ENCODE peak calls at places on chromosomes 4 and X, in ten cellular contexts. K is NCI-H510A; P is astrocyte of the hippocampus; W is Panc1; T is GM06990; V is fibroblast of the conjunctiva; L is AG09309; Y is AG10803; D is naive thymus-derived CD8-positive, alpha-beta T cell; H is psoas muscle. G is an unnamed sample.

GRCh38 chrX:119266364-119266995 is 30.4 kb downstream of the PGRMC1 start:
- DNase-seq in D (peak; percentile 5), V (peak; percentile 5), K (no peak), H (no peak), T (no peak), Y (peak; percentile 14), P (peak; percentile 37), W (peak; percentile 18), L (no peak), G (no peak)

GRCh38 chr4:41437264-41437566 is 100.7 kb upstream of the LIMCH1 start:
- DNase-seq in L (no peak), Y (no peak), T (no peak), V (no peak), K (no peak), H (no peak), P (no peak), D (no peak), W (no peak), G (no peak)

GRCh38 chrX:129726307-129727111 is 12.3 kb upstream of the XPNPEP2 start:
- DNase-seq in W (peak; percentile 63), K (no peak), T (no peak), L (no peak), P (peak; percentile 76), V (peak; percentile 49), D (peak; percentile 13), Y (peak; percentile 50), H (peak; percentile 56), G (peak; percentile 37)

GRCh38 chr4:110514889-110515479 is 39.0 kb downstream of the ENPEP start:
- DNase-seq in D (no peak), T (no peak), W (no peak), Y (peak; percentile 36), L (no peak), K (no peak), V (no peak), H (no peak), P (peak; percentile 41), G (no peak)

GRCh38 chrX:34521563-34521962 is 135.5 kb downstream of the TMEM47 start:
- DNase-seq in V (no peak), T (no peak), D (no peak), W (no peak), L (no peak), H (no peak), Y (no peak), K (no peak), P (no peak), G (no peak)

GRCh38 chrX:133698298-133698697 is 283.0 kb upstream of the GPC4 start:
- DNase-seq in D (no peak), V (peak; percentile 28), Y (peak; percentile 3), L (no peak), T (no peak), W (peak; percentile 10), K (no peak), P (peak; percentile 50), H (no peak), G (no peak)

GRCh38 chr4:108533876-108534275 is 86.5 kb upstream of the RPL34 start:
- DNase-seq in D (no peak), T (no peak), Y (no peak), P (no peak), K (no peak), V (no peak), H (no peak), L (no peak), W (no peak), G (no peak)

GRCh38 chr4:48189731-48190130 is 55.7 kb upstream of the TXK start:
- DNase-seq in H (no peak), P (no peak), L (no peak), V (no peak), W (no peak), Y (no peak), T (no peak), D (no peak), K (no peak), G (no peak)

GRCh38 chrX:58025979-58026378 is 115.7 kb upstream of the ZXDA start:
- DNase-seq in L (peak; percentile 1), Y (peak; percentile 23), P (peak; percentile 9), D (peak; percentile 29), V (no peak), T (no peak), W (peak; percentile 22), H (no peak), K (no peak), G (peak; percentile 0)

GRCh38 chr4:2802618-2803531 is 10.0 kb downstream of the SH3BP2 start:
- DNase-seq in P (no peak), L (no peak), V (no peak), D (no peak), K (no peak), T (peak; percentile 7), Y (no peak), H (peak; percentile 15), W (no peak), G (no peak)

GRCh38 chr4:118410143-118410542 is 57.3 kb upstream of the PRSS12 start:
- DNase-seq in L (no peak), D (no peak), Y (peak; percentile 70), P (no peak), K (no peak), H (no peak), T (no peak), V (peak; percentile 64), W (no peak), G (no peak)

GRCh38 chr4:122787940-122788339 is 38.7 kb upstream of the FGF2 start:
- DNase-seq in T (no peak), H (no peak), L (no peak), K (no peak), D (no peak), V (no peak), Y (peak; percentile 66), W (no peak), P (no peak), G (no peak)

GRCh38 chr4:55311792-55312490 is 34.1 kb upstream of the SRD5A3 start:
- DNase-seq in V (no peak), W (no peak), T (no peak), H (no peak), K (no peak), L (no peak), D (no peak), P (no peak), Y (no peak), G (no peak)

GRCh38 chrX:11741574-11741973 is 16.5 kb upstream of the MSL3 start:
- DNase-seq in W (no peak), L (no peak), D (no peak), P (peak; percentile 1), V (no peak), Y (no peak), K (no peak), H (no peak), T (no peak), G (no peak)